ENCODE peak calls at places on chromosomes 11 and 22, in six cellular contexts. D is Right ventricle myocardium superior; O is adipocyte; K is RPMI8226; W is cerebellar cortex; F is stimulated activated naive CD4-positive, alpha-beta T cell treated with Interleukin-2 at 50 U/mL for 16 hours. M is an unnamed sample.

GRCh38 chr22:36587289-36588154 is 58.6 kb upstream of the EIF3D start:
- DNase-seq in O (peak; percentile 54), D (no peak), K (no peak), W (peak; percentile 54), F (no peak), M (no peak)

GRCh38 chr11:65424200-65425104 is 1.9 kb downstream of the NEAT1 start:
- DNase-seq in W (no peak), K (peak; percentile 73), O (peak; percentile 67), F (peak; percentile 74), D (peak; percentile 65), M (peak; percentile 54)

GRCh38 chr11:1067812-1068496 is 6.7 kb upstream of the MUC2 start:
- DNase-seq in O (no peak), K (no peak), F (no peak), W (no peak), D (no peak), M (no peak)

GRCh38 chr22:36773935-36774334 is 2.0 kb downstream of the IFT27 start:
- DNase-seq in D (no peak), O (peak; percentile 68), W (peak; percentile 57), F (no peak), K (peak; percentile 51), M (peak; percentile 22)

GRCh38 chr11:106021967-106022794 is at the start of gene MSANTD4:
- DNase-seq in F (peak; percentile 98), O (peak; percentile 100), W (peak; percentile 100), D (peak; percentile 99), K (peak; percentile 100), M (peak; percentile 99)

GRCh38 chr11:72704028-72704782 is 30.0 kb upstream of the PDE2A start:
- DNase-seq in F (no peak), O (peak; percentile 44), K (no peak), W (no peak), D (no peak), M (no peak)

GRCh38 chr22:45503816-45504702 is 1.4 kb downstream of the FBLN1 start:
- DNase-seq in O (peak; percentile 53), F (no peak), W (peak; percentile 13), D (no peak), K (peak; percentile 2), M (no peak)

GRCh38 chr11:43393765-43394355 is 35.1 kb downstream of the TTC17 start:
- DNase-seq in O (no peak), D (peak; percentile 57), W (peak; percentile 53), K (no peak), F (no peak), M (peak; percentile 8)

GRCh38 chr11:130448416-130449068 is at the start of gene ADAMTS15:
- DNase-seq in D (peak; percentile 94), O (peak; percentile 97), W (no peak), K (peak; percentile 28), F (no peak), M (peak; percentile 68)

GRCh38 chr22:27331526-27332281 is 469.9 kb downstream of the MN1 start:
- DNase-seq in K (no peak), W (peak; percentile 1), O (peak; percentile 48), D (peak; percentile 76), F (no peak), M (peak; percentile 26)

GRCh38 chr22:33328789-33329296 is 270.7 kb upstream of the SYN3 start:
- DNase-seq in F (no peak), D (no peak), K (no peak), W (no peak), O (peak; percentile 12), M (peak; percentile 99)

GRCh38 chr11:118485273-118485672 is 42.0 kb upstream of the TTC36 start:
- DNase-seq in K (no peak), F (no peak), D (no peak), W (no peak), O (no peak), M (no peak)

M was measured in kidney tubule cell.